ENCODE peak calls at places on chromosomes 11 and 22, in six cellular contexts. One of them, this sample, is unnamed. For H3K36me3, the result is how much of the 10 kb centered on the place peaks cover.

GRCh38 chr22:35480143-35480542 is 60.5 kb upstream of the RASD2 start:
- DNase-seq in endodermal cell: no peak
- DNase-seq in neuronal stem cell: no peak
- DNase-seq in heart left ventricle: no peak
- DNase-seq in tibial artery: peak
- DNase-seq in cardiac muscle cell: peak
- DNase-seq in this sample: no peak

GRCh38 chr22:40703731-40704130 is 24.4 kb downstream of the MCHR1 start:
- DNase-seq in endodermal cell: no peak
- DNase-seq in neuronal stem cell: no peak
- DNase-seq in heart left ventricle: no peak
- DNase-seq in tibial artery: no peak
- DNase-seq in cardiac muscle cell: no peak
- DNase-seq in this sample: no peak

GRCh38 chr11:46330154-46330886 is 16.9 kb upstream of the DGKZ start:
- DNase-seq in endodermal cell: peak
- DNase-seq in neuronal stem cell: no peak
- DNase-seq in heart left ventricle: no peak
- DNase-seq in tibial artery: no peak
- DNase-seq in cardiac muscle cell: peak
- DNase-seq in this sample: no peak

GRCh38 chr11:8566613-8567210 is 27.3 kb downstream of the STK33 start:
- DNase-seq in endodermal cell: no peak
- DNase-seq in neuronal stem cell: peak
- DNase-seq in heart left ventricle: no peak
- DNase-seq in tibial artery: no peak
- DNase-seq in cardiac muscle cell: peak
- DNase-seq in this sample: peak

GRCh38 chr11:110297726-110298297 is 1.4 kb upstream of the RDX start:
- DNase-seq in endodermal cell: no peak
- DNase-seq in neuronal stem cell: no peak
- DNase-seq in heart left ventricle: no peak
- DNase-seq in tibial artery: no peak
- DNase-seq in cardiac muscle cell: peak
- DNase-seq in this sample: no peak

GRCh38 chr11:70901951-70902521 is 350.3 kb downstream of the SHANK2 start:
- DNase-seq in endodermal cell: no peak
- DNase-seq in neuronal stem cell: no peak
- DNase-seq in heart left ventricle: no peak
- DNase-seq in tibial artery: no peak
- DNase-seq in cardiac muscle cell: peak
- DNase-seq in this sample: no peak

GRCh38 chr11:8839957-8840945 is 70.7 kb upstream of the AKIP1 start:
- DNase-seq in endodermal cell: peak
- DNase-seq in neuronal stem cell: peak
- DNase-seq in heart left ventricle: peak
- DNase-seq in tibial artery: no peak
- DNase-seq in cardiac muscle cell: peak
- DNase-seq in this sample: no peak

GRCh38 chr11:112310867-112311266 is 50.2 kb upstream of the PLET1 start:
- DNase-seq in endodermal cell: no peak
- DNase-seq in neuronal stem cell: no peak
- DNase-seq in heart left ventricle: no peak
- DNase-seq in tibial artery: no peak
- DNase-seq in cardiac muscle cell: no peak
- DNase-seq in this sample: no peak

GRCh38 chr22:25702046-25702445 is 39.9 kb upstream of the MYO18B start:
- DNase-seq in endodermal cell: no peak
- DNase-seq in neuronal stem cell: no peak
- DNase-seq in heart left ventricle: no peak
- DNase-seq in tibial artery: no peak
- DNase-seq in cardiac muscle cell: peak
- DNase-seq in this sample: peak

GRCh38 chr11:114064216-114064615 is 4.7 kb downstream of the ZBTB16 start:
- DNase-seq in endodermal cell: no peak
- DNase-seq in neuronal stem cell: no peak
- DNase-seq in heart left ventricle: no peak
- DNase-seq in tibial artery: no peak
- DNase-seq in cardiac muscle cell: no peak
- DNase-seq in this sample: no peak

GRCh38 chr11:114063149-114063828 is 3.8 kb downstream of the ZBTB16 start:
- DNase-seq in endodermal cell: no peak
- DNase-seq in neuronal stem cell: no peak
- DNase-seq in heart left ventricle: no peak
- DNase-seq in tibial artery: no peak
- DNase-seq in cardiac muscle cell: no peak
- DNase-seq in this sample: no peak

GRCh38 chr11:114066046-114066648 is 6.6 kb downstream of the ZBTB16 start:
- DNase-seq in endodermal cell: no peak
- DNase-seq in neuronal stem cell: no peak
- DNase-seq in heart left ventricle: no peak
- DNase-seq in tibial artery: no peak
- DNase-seq in cardiac muscle cell: no peak
- DNase-seq in this sample: no peak

GRCh38 chr11:114063829-114064201 is 4.3 kb downstream of the ZBTB16 start:
- DNase-seq in endodermal cell: no peak
- DNase-seq in neuronal stem cell: no peak
- DNase-seq in heart left ventricle: no peak
- DNase-seq in tibial artery: no peak
- DNase-seq in cardiac muscle cell: no peak
- DNase-seq in this sample: no peak

GRCh38 chr11:114065094-114065493 is 5.6 kb downstream of the ZBTB16 start:
- DNase-seq in endodermal cell: no peak
- DNase-seq in neuronal stem cell: no peak
- DNase-seq in heart left ventricle: no peak
- DNase-seq in tibial artery: no peak
- DNase-seq in cardiac muscle cell: no peak
- DNase-seq in this sample: no peak
- H3K36me3 ChIP-seq in endodermal cell: under half
- H3K36me3 ChIP-seq in neuronal stem cell: half or more
- H3K36me3 ChIP-seq in heart left ventricle: half or more
- H3K36me3 ChIP-seq in tibial artery: half or more
- H3K36me3 ChIP-seq in cardiac muscle cell: under half
- H3K36me3 ChIP-seq in this sample: under half

GRCh38 chr22:19453718-19454117 is 6.2 kb upstream of the C22orf39 start:
- DNase-seq in endodermal cell: no peak
- DNase-seq in neuronal stem cell: no peak
- DNase-seq in heart left ventricle: no peak
- DNase-seq in tibial artery: no peak
- DNase-seq in cardiac muscle cell: no peak
- DNase-seq in this sample: no peak

GRCh38 chr22:19455033-19455432 is 7.5 kb upstream of the C22orf39 start:
- DNase-seq in endodermal cell: no peak
- DNase-seq in neuronal stem cell: no peak
- DNase-seq in heart left ventricle: no peak
- DNase-seq in tibial artery: no peak
- DNase-seq in cardiac muscle cell: no peak
- DNase-seq in this sample: no peak

GRCh38 chr22:19454156-19454555 is 6.6 kb upstream of the C22orf39 start:
- DNase-seq in endodermal cell: no peak
- DNase-seq in neuronal stem cell: no peak
- DNase-seq in heart left ventricle: no peak
- DNase-seq in tibial artery: no peak
- DNase-seq in cardiac muscle cell: no peak
- DNase-seq in this sample: no peak

GRCh38 chr22:19456541-19456940 is 9.0 kb upstream of the C22orf39 start:
- DNase-seq in endodermal cell: no peak
- DNase-seq in neuronal stem cell: no peak
- DNase-seq in heart left ventricle: no peak
- DNase-seq in tibial artery: no peak
- DNase-seq in cardiac muscle cell: no peak
- DNase-seq in this sample: no peak

DNA sequence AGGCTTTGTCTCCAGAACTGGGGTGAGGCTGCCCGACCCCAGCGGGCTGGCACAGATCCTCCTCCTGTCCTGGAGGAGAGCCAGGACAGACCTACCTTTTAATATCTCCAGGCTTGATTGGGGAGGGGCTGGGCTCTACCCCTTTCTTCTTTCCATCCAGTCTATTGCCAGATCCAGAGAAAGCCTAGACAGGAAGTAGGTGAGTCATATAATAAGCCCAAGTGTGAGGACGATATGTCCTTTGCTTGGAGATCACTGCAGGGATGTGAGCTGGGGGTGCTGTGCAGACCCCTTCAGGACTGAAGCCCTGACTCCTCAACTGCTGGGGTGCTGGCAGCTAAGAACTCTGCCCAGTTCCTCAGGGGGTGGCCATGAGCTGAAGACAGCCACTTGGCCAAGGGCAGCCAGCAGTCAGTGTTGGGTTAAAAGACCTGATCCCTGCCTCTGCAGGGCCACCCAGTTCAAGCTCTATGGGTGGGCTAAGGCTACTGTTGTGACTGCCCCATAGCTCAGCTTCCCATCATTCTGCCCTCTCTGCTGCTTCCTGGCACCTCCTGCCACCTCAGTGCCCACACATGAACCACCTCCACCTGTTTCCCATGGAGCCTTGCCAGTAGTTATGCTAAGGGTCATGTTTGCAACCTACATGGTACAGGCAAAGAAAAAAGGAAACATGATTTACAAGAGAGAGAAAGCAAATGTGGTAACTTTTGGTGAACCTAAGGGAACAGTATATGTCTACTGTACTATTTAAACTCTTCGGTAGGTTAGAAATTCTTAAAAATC is 8.3 kb upstream of the C22orf39 start:
- DNase-seq in endodermal cell: no peak
- DNase-seq in neuronal stem cell: no peak
- DNase-seq in heart left ventricle: no peak
- DNase-seq in tibial artery: no peak
- DNase-seq in cardiac muscle cell: peak
- DNase-seq in this sample: no peak
- H3K36me3 ChIP-seq in endodermal cell: half or more
- H3K36me3 ChIP-seq in neuronal stem cell: half or more
- H3K36me3 ChIP-seq in heart left ventricle: half or more
- H3K36me3 ChIP-seq in tibial artery: half or more
- H3K36me3 ChIP-seq in cardiac muscle cell: under half
- H3K36me3 ChIP-seq in this sample: half or more

GRCh38 chr22:23281053-23281405 is 100.7 kb downstream of the BCR start:
- DNase-seq in endodermal cell: no peak
- DNase-seq in neuronal stem cell: no peak
- DNase-seq in heart left ventricle: no peak
- DNase-seq in tibial artery: no peak
- DNase-seq in cardiac muscle cell: no peak
- DNase-seq in this sample: no peak

GRCh38 chr22:23280356-23281052 is 100.2 kb downstream of the BCR start:
- DNase-seq in endodermal cell: no peak
- DNase-seq in neuronal stem cell: no peak
- DNase-seq in heart left ventricle: no peak
- DNase-seq in tibial artery: no peak
- DNase-seq in cardiac muscle cell: no peak
- DNase-seq in this sample: no peak

GRCh38 chr22:23282089-23282501 is 101.8 kb downstream of the BCR start:
- DNase-seq in endodermal cell: no peak
- DNase-seq in neuronal stem cell: no peak
- DNase-seq in heart left ventricle: peak
- DNase-seq in tibial artery: peak
- DNase-seq in cardiac muscle cell: peak
- DNase-seq in this sample: no peak

GRCh38 chr22:23282516-23282915 is 102.2 kb downstream of the BCR start:
- DNase-seq in endodermal cell: no peak
- DNase-seq in neuronal stem cell: no peak
- DNase-seq in heart left ventricle: no peak
- DNase-seq in tibial artery: no peak
- DNase-seq in cardiac muscle cell: no peak
- DNase-seq in this sample: no peak

GRCh38 chr22:23281406-23282088 is 101.2 kb downstream of the BCR start:
- DNase-seq in endodermal cell: peak
- DNase-seq in neuronal stem cell: peak
- DNase-seq in heart left ventricle: peak
- DNase-seq in tibial artery: peak
- DNase-seq in cardiac muscle cell: peak
- DNase-seq in this sample: peak
- H3K36me3 ChIP-seq in endodermal cell: half or more
- H3K36me3 ChIP-seq in neuronal stem cell: half or more
- H3K36me3 ChIP-seq in heart left ventricle: under half
- H3K36me3 ChIP-seq in tibial artery: under half
- H3K36me3 ChIP-seq in cardiac muscle cell: under half
- H3K36me3 ChIP-seq in this sample: under half

GRCh38 chr22:24159650-24160049 is 21.6 kb upstream of the SUSD2 start:
- DNase-seq in endodermal cell: no peak
- DNase-seq in neuronal stem cell: no peak
- DNase-seq in heart left ventricle: no peak
- DNase-seq in tibial artery: no peak
- DNase-seq in cardiac muscle cell: no peak
- DNase-seq in this sample: no peak

GRCh38 chr22:24161909-24162308 is 19.4 kb upstream of the SUSD2 start:
- DNase-seq in endodermal cell: no peak
- DNase-seq in neuronal stem cell: no peak
- DNase-seq in heart left ventricle: no peak
- DNase-seq in tibial artery: no peak
- DNase-seq in cardiac muscle cell: no peak
- DNase-seq in this sample: no peak

GRCh38 chr22:24162377-24162927 is 18.8 kb upstream of the SUSD2 start:
- DNase-seq in endodermal cell: no peak
- DNase-seq in neuronal stem cell: no peak
- DNase-seq in heart left ventricle: no peak
- DNase-seq in tibial artery: no peak
- DNase-seq in cardiac muscle cell: no peak
- DNase-seq in this sample: no peak

GRCh38 chr22:24161485-24161884 is 19.8 kb upstream of the SUSD2 start:
- DNase-seq in endodermal cell: no peak
- DNase-seq in neuronal stem cell: no peak
- DNase-seq in heart left ventricle: no peak
- DNase-seq in tibial artery: no peak
- DNase-seq in cardiac muscle cell: no peak
- DNase-seq in this sample: no peak

GRCh38 chr22:24160546-24160945 is 20.7 kb upstream of the SUSD2 start:
- DNase-seq in endodermal cell: no peak
- DNase-seq in neuronal stem cell: no peak
- DNase-seq in heart left ventricle: no peak
- DNase-seq in tibial artery: no peak
- DNase-seq in cardiac muscle cell: no peak
- DNase-seq in this sample: no peak
- H3K36me3 ChIP-seq in endodermal cell: under half
- H3K36me3 ChIP-seq in neuronal stem cell: under half
- H3K36me3 ChIP-seq in heart left ventricle: under half
- H3K36me3 ChIP-seq in tibial artery: under half
- H3K36me3 ChIP-seq in cardiac muscle cell: under half
- H3K36me3 ChIP-seq in this sample: under half

GRCh38 chr22:29689201-29689871 is 30.5 kb upstream of the CABP7 start:
- DNase-seq in endodermal cell: no peak
- DNase-seq in neuronal stem cell: no peak
- DNase-seq in heart left ventricle: no peak
- DNase-seq in tibial artery: no peak
- DNase-seq in cardiac muscle cell: no peak
- DNase-seq in this sample: no peak
- H3K36me3 ChIP-seq in endodermal cell: under half
- H3K36me3 ChIP-seq in neuronal stem cell: under half
- H3K36me3 ChIP-seq in heart left ventricle: under half
- H3K36me3 ChIP-seq in tibial artery: under half
- H3K36me3 ChIP-seq in cardiac muscle cell: under half
- H3K36me3 ChIP-seq in this sample: under half

This sample was measured in OCI-LY7.